ENCODE peak calls at places on chromosome 21, in eight cellular contexts. H is prostate gland, O is IMR-90, W is ovary, E is suprapubic skin, L is A549, Y is GM12891, S is Peyer's patch. X is an unnamed sample.

GRCh38 chr21:33434770-33435360 is 31.7 kb downstream of the IFNGR2 start:
- DNase-seq in H (no peak), O (peak), W (no peak), E (no peak), L (no peak), Y (peak), S (no peak), X (no peak)

GRCh38 chr21:31684918-31685317 is 25.4 kb downstream of the SOD1 start:
- DNase-seq in H (no peak), O (no peak), W (no peak), E (no peak), L (no peak), Y (no peak), S (no peak), X (no peak)

GRCh38 chr21:34223376-34223775 is 140.4 kb upstream of the KCNE2 start:
- DNase-seq in H (no peak), O (no peak), W (no peak), E (no peak), L (no peak), Y (no peak), S (no peak), X (no peak)

GRCh38 chr21:28605138-28605537 is 387.5 kb downstream of the LTN1 start:
- DNase-seq in H (no peak), O (no peak), W (no peak), E (no peak), L (no peak), Y (peak), S (no peak), X (no peak)

GRCh38 chr21:22297575-22297974 is 1299.4 kb downstream of the NCAM2 start:
- DNase-seq in H (no peak), O (no peak), W (no peak), E (no peak), L (no peak), Y (no peak), S (no peak), X (no peak)

GRCh38 chr21:28922368-28922767 is 70.3 kb downstream of the LTN1 start:
- DNase-seq in H (no peak), O (no peak), W (no peak), E (no peak), L (no peak), Y (no peak), S (no peak), X (no peak)

GRCh38 chr21:39034590-39035536 is 148.4 kb downstream of the PSMG1 start:
- DNase-seq in H (no peak), O (no peak), W (no peak), E (no peak), L (no peak), Y (no peak), S (no peak), X (no peak)

GRCh38 chr21:32921632-32922230 is 104.0 kb upstream of the OLIG2 start:
- DNase-seq in H (no peak), O (peak), W (no peak), E (peak), L (peak), Y (no peak), S (peak), X (no peak)

GRCh38 chr21:34743285-34743684 is 74.5 kb downstream of the CLIC6 start:
- DNase-seq in H (no peak), O (no peak), W (no peak), E (no peak), L (no peak), Y (no peak), S (no peak), X (no peak)

GRCh38 chr21:15549671-15550070 is 180.1 kb upstream of the USP25 start:
- DNase-seq in H (no peak), O (peak), W (no peak), E (no peak), L (no peak), Y (no peak), S (no peak), X (no peak)

GRCh38 chr21:34335316-34335715 is 28.5 kb upstream of the KCNE2 start:
- DNase-seq in H (no peak), O (no peak), W (no peak), E (peak), L (no peak), Y (no peak), S (no peak), X (no peak)

GRCh38 chr21:20971296-20971921 is 26.8 kb upstream of the NCAM2 start:
- DNase-seq in H (no peak), O (peak), W (no peak), E (no peak), L (peak), Y (peak), S (no peak), X (peak)

GRCh38 chr21:29704719-29705118 is 235.1 kb downstream of the GRIK1 start:
- DNase-seq in H (no peak), O (peak), W (no peak), E (no peak), L (no peak), Y (no peak), S (no peak), X (no peak)

GRCh38 chr21:15654171-15654570 is 75.6 kb upstream of the USP25 start:
- DNase-seq in H (no peak), O (no peak), W (no peak), E (no peak), L (no peak), Y (no peak), S (no peak), X (no peak)

GRCh38 chr21:33543505-33544129 is 779 bp downstream of the SON start:
- DNase-seq in H (peak), O (no peak), W (peak), E (peak), L (no peak), Y (no peak), S (peak), X (no peak)

DNA sequence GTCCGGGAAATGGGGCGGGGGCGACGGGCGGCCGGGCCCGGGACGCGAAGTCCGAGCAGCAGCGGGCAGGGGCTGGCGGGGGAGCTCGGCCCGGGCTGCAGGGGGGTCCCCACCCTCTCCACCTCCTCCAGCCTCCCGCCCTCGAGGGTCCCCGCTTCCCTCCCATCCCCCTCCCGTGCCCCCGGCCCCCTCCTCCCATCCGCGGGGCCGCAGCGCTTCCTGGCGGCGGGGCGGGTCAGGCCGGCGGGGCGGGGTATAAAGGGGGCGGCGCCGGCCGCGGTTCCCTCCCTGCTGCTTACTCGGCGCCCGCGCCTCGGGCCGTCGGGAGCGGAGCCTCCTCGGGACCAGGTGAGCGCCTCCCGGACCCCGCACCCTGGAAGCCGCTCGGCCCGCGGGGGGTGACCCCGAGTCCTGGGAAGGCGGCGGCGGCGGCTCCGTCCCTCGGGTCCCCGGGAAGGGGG is at the start of gene COL6A2:
- DNase-seq in H (peak), O (peak), W (peak), E (peak), L (peak), Y (peak), S (peak), X (peak)
- TF ChIP-seq POLR2A in H (peak), O (peak), W (peak), E (peak), L (no peak), Y (no peak), S (no peak), X (no peak)

GRCh38 chr21:44328242-44328895 is 10.8 kb downstream of the CFAP410 start:
- DNase-seq in H (no peak), O (no peak), W (no peak), E (no peak), L (no peak), Y (no peak), S (no peak), X (no peak)
- TF ChIP-seq POLR2A in H (no peak), O (no peak), W (no peak), E (no peak), L (no peak), Y (no peak), S (no peak), X (no peak)

GRCh38 chr21:42652527-42653491 is 612 bp upstream of the PDE9A start:
- DNase-seq in H (peak), O (peak), W (peak), E (no peak), L (peak), Y (no peak), S (no peak), X (peak)
- TF ChIP-seq POLR2A in H (no peak), O (no peak), W (no peak), E (no peak), L (no peak), Y (no peak), S (no peak), X (no peak)

DNA sequence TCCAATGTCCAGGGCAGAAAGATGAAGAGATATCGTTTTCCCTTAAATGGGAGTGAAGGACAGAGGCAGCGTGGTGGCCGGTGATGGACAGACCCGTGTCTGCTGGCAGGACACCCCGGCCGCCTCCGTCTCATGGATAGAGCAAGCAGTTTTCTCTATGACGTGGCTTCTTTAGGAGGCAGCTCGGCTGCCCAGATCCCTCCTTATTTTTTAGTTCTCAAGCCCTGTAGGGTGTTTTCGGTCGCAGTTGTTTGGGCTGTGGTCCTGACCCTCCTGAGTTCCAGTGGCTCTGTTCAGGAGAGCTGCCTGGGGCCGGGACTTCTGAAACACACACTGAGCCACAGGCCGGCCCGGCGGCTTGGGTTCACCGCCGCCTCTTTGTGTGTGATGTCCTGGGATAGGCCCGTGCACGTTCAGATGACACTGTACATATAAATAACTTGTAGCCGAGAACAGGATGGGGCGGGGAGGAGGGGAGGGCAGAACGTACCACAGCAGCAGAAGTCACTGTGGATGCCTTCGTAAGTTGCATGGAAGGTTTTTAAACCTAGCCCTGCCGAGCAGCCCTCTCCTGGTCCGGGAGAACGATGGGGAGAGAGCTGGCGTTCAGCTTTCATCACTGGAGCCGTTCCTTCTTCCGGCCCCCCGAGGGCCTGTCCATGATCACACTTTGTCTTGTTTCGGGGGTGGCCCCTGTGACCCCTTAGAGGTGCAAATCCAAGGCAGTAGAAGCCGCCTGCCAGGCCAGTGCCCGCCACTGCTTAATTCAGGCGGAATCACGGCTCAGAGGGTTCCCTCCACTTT is 65.2 kb downstream of the SIK1 start:
- DNase-seq in H (peak), O (peak), W (peak), E (no peak), L (no peak), Y (no peak), S (peak), X (no peak)
- TF ChIP-seq POLR2A in H (peak), O (peak), W (no peak), E (peak), L (no peak), Y (no peak), S (no peak), X (no peak)

GRCh38 chr21:42314616-42315295 is 453 bp downstream of the TFF3 start:
- DNase-seq in H (no peak), O (no peak), W (no peak), E (no peak), L (no peak), Y (no peak), S (no peak), X (no peak)

GRCh38 chr21:42315296-42315891 is at the start of gene TFF3:
- DNase-seq in H (peak), O (no peak), W (no peak), E (no peak), L (peak), Y (no peak), S (no peak), X (peak)

GRCh38 chr21:42317341-42317741 is 2.1 kb upstream of the TFF3 start:
- DNase-seq in H (no peak), O (no peak), W (no peak), E (no peak), L (no peak), Y (no peak), S (no peak), X (no peak)

GRCh38 chr21:42317826-42318746 is 2.9 kb upstream of the TFF3 start:
- DNase-seq in H (no peak), O (no peak), W (no peak), E (peak), L (no peak), Y (no peak), S (no peak), X (no peak)

DNA sequence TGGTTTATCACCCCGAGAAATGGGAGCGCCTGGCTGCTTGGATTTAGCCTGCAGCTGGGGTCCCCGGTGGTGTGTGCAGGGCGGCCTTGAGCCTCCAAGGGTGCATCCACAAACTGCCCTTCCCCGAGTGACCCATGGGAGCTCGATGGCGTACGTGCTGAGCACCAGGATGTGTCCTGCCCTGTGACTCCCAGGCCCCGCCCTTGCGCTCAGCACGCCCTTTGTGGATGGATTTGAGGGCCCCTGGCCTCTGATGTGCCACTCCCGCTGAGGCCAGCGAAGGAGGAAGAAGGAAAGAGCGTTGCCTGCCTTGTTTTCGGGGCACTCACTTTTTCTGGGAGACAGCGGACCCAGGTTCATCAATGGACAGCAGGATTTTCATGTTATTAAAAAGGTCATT is 1.7 kb upstream of the TFF3 start:
- DNase-seq in H (no peak), O (no peak), W (no peak), E (no peak), L (no peak), Y (no peak), S (no peak), X (no peak)
- TF ChIP-seq POLR2A in H (no peak), O (no peak), W (no peak), E (no peak), L (no peak), Y (no peak), S (peak), X (no peak)

DNA sequence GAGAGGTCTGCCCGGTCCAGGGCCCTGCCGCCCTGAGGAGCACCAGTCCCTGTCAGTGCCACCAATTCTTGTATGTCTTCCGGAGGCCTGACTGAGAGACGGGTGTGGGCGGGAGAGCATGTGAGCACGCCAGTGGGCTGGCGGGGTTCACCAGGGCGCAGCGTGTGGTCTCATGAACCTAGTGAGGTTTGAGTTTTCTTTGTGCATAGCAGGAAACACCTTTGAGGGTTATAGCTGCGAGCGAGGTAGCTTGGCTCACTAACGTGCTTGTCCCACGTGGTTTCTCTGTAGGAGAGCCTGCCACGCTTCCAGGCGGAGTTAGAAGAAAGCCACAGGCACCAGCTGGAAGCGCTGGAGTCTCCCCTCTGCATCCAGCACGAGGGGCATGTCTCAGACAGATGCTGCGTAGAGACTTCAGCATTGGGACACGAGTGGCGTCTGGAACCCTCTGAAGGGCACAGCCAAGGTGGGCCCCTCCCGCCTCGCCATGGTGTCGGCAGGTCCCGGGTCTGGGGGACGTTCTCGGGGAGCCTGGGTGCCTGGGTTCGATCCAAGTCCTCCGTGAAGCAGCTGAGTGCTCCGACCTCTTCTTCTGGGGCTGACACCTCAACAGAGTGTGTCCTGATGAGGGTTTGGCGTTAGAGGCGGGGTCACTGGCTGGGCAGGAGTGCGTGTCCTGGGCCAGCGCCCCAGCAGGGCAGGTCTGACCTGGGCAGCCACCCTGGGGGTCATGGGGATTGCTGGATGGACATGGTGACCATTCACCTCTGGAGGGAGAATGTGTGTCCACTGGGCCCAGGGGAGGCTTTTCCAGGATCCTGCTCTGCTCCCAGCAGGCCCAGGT is 31.4 kb downstream of the PCNT start:
- DNase-seq in H (no peak), O (no peak), W (no peak), E (no peak), L (no peak), Y (no peak), S (peak), X (no peak)
- TF ChIP-seq POLR2A in H (no peak), O (no peak), W (no peak), E (no peak), L (no peak), Y (no peak), S (no peak), X (no peak)

DNA sequence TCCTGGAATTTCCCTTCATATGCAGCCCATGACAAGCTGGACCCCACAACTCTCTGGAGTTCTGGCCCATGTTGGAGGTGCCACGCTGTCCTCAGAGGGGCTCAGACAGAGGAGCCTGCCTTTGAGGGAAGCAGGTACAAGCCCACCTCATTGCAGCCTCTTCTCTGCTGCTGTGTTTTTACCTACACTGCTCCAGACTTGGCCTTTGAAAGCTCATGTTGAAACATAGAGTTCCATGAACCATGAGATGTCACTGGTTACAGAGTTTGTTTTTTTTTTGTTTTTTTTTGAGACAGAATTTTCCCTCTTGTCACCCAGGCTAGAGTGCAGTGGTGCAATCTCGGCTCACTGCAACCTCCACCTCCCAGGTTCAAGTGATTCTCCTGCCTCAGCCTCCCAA is 22.1 kb upstream of the ZBTB21 start:
- DNase-seq in H (no peak), O (no peak), W (no peak), E (no peak), L (no peak), Y (no peak), S (no peak), X (no peak)
- TF ChIP-seq POLR2A in H (no peak), O (no peak), W (no peak), E (no peak), L (no peak), Y (no peak), S (no peak), X (no peak)

GRCh38 chr21:36155603-36156338 is 853 bp upstream of the DOP1B start:
- DNase-seq in H (peak), O (no peak), W (peak), E (no peak), L (no peak), Y (no peak), S (no peak), X (peak)
- TF ChIP-seq POLR2A in H (peak), O (peak), W (peak), E (peak), L (peak), Y (no peak), S (peak), X (peak)

GRCh38 chr21:17512245-17513213 is at the start of gene CXADR:
- DNase-seq in H (peak), O (no peak), W (peak), E (no peak), L (peak), Y (peak), S (peak), X (peak)

GRCh38 chr21:17519208-17519738 is 6.4 kb downstream of the CXADR start:
- DNase-seq in H (no peak), O (no peak), W (no peak), E (no peak), L (no peak), Y (no peak), S (no peak), X (no peak)

GRCh38 chr21:17519965-17520364 is 7.1 kb downstream of the CXADR start:
- DNase-seq in H (no peak), O (no peak), W (no peak), E (no peak), L (no peak), Y (no peak), S (no peak), X (no peak)

GRCh38 chr21:17513214-17514123 is 626 bp downstream of the CXADR start:
- DNase-seq in H (peak), O (no peak), W (no peak), E (no peak), L (peak), Y (peak), S (no peak), X (peak)

DNA sequence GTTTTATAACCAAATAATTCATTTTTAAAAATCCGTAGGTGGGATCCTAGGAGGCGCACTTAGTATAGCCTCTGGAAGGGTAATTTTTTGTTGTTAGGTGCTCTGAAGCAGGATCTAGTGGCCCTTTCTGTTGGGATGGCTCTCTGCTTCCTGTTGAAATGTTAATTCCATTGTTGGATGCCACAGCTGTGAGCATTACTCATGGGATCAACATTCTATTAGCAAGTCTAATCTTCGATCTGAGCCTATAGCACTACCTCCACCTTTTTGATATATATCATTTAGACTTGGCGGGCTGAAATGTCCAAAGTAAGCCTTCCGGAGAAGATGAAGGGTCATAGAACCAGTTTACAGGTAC is 1.3 kb downstream of the CXADR start:
- DNase-seq in H (peak), O (no peak), W (no peak), E (no peak), L (no peak), Y (no peak), S (no peak), X (no peak)
- TF ChIP-seq POLR2A in H (no peak), O (no peak), W (no peak), E (no peak), L (no peak), Y (no peak), S (no peak), X (no peak)

GRCh38 chr21:42496120-42496838 is at the start of gene RSPH1:
- DNase-seq in H (peak), O (peak), W (peak), E (peak), L (peak), Y (peak), S (peak), X (peak)
- TF ChIP-seq POLR2A in H (peak), O (no peak), W (peak), E (peak), L (peak), Y (no peak), S (no peak), X (peak)